ENCODE peak calls at places on chromosomes 7 and 10, in seven cellular contexts. One of them, this sample, is unnamed.

GRCh38 chr7:3415730-3416366 is 114.8 kb downstream of the SDK1 start:
- DNase-seq in progenitor cell of endocrine pancreas: no peak
- DNase-seq in fibroblast of villous mesenchyme: no peak
- DNase-seq in mesothelial cell of epicardium: no peak
- DNase-seq in psoas muscle: no peak
- DNase-seq in thyroid gland: no peak
- DNase-seq in epithelial cell of proximal tubule: no peak
- DNase-seq in this sample: no peak

GRCh38 chr10:80769700-80770160 is 232.0 kb downstream of the SH2D4B start:
- DNase-seq in progenitor cell of endocrine pancreas: no peak
- DNase-seq in mesothelial cell of epicardium: no peak
- DNase-seq in thyroid gland: no peak
- DNase-seq in fibroblast of villous mesenchyme: no peak
- DNase-seq in psoas muscle: no peak
- DNase-seq in epithelial cell of proximal tubule: no peak
- DNase-seq in this sample: no peak

GRCh38 chr10:132419631-132420468 is 22.9 kb downstream of the PWWP2B start:
- DNase-seq in mesothelial cell of epicardium: no peak
- DNase-seq in psoas muscle: no peak
- DNase-seq in progenitor cell of endocrine pancreas: no peak
- DNase-seq in thyroid gland: peak
- DNase-seq in fibroblast of villous mesenchyme: no peak
- DNase-seq in epithelial cell of proximal tubule: no peak
- DNase-seq in this sample: no peak

GRCh38 chr10:57849726-57850357 is 417.9 kb downstream of the IPMK start:
- DNase-seq in mesothelial cell of epicardium: no peak
- DNase-seq in fibroblast of villous mesenchyme: peak
- DNase-seq in progenitor cell of endocrine pancreas: no peak
- DNase-seq in epithelial cell of proximal tubule: no peak
- DNase-seq in thyroid gland: no peak
- DNase-seq in psoas muscle: no peak
- DNase-seq in this sample: peak

GRCh38 chr7:155299539-155300202 is 2.0 kb downstream of the INSIG1 start:
- DNase-seq in progenitor cell of endocrine pancreas: no peak
- DNase-seq in psoas muscle: no peak
- DNase-seq in fibroblast of villous mesenchyme: peak
- DNase-seq in thyroid gland: no peak
- DNase-seq in mesothelial cell of epicardium: no peak
- DNase-seq in epithelial cell of proximal tubule: no peak
- DNase-seq in this sample: peak

GRCh38 chr7:31251441-31251840 is 89.1 kb downstream of the NEUROD6 start:
- DNase-seq in mesothelial cell of epicardium: no peak
- DNase-seq in fibroblast of villous mesenchyme: no peak
- DNase-seq in thyroid gland: no peak
- DNase-seq in psoas muscle: no peak
- DNase-seq in progenitor cell of endocrine pancreas: no peak
- DNase-seq in epithelial cell of proximal tubule: no peak
- DNase-seq in this sample: no peak

GRCh38 chr7:20227291-20227795 is 10.2 kb upstream of the MACC1 start:
- DNase-seq in mesothelial cell of epicardium: no peak
- DNase-seq in psoas muscle: no peak
- DNase-seq in thyroid gland: no peak
- DNase-seq in fibroblast of villous mesenchyme: no peak
- DNase-seq in epithelial cell of proximal tubule: no peak
- DNase-seq in progenitor cell of endocrine pancreas: no peak
- DNase-seq in this sample: peak

GRCh38 chr10:115857856-115858255 is 415.1 kb downstream of the GFRA1 start:
- DNase-seq in thyroid gland: no peak
- DNase-seq in mesothelial cell of epicardium: no peak
- DNase-seq in fibroblast of villous mesenchyme: peak
- DNase-seq in epithelial cell of proximal tubule: peak
- DNase-seq in progenitor cell of endocrine pancreas: no peak
- DNase-seq in psoas muscle: no peak
- DNase-seq in this sample: peak

GRCh38 chr7:23404546-23405239 is 65.6 kb downstream of the IGF2BP3 start:
- DNase-seq in progenitor cell of endocrine pancreas: no peak
- DNase-seq in thyroid gland: no peak
- DNase-seq in epithelial cell of proximal tubule: no peak
- DNase-seq in fibroblast of villous mesenchyme: no peak
- DNase-seq in psoas muscle: no peak
- DNase-seq in mesothelial cell of epicardium: no peak
- DNase-seq in this sample: no peak

GRCh38 chr7:22420008-22420407 is 63.1 kb upstream of the RAPGEF5 start:
- DNase-seq in fibroblast of villous mesenchyme: no peak
- DNase-seq in mesothelial cell of epicardium: no peak
- DNase-seq in progenitor cell of endocrine pancreas: no peak
- DNase-seq in psoas muscle: no peak
- DNase-seq in thyroid gland: no peak
- DNase-seq in epithelial cell of proximal tubule: no peak
- DNase-seq in this sample: no peak

GRCh38 chr10:130434446-130435385 is 298.5 kb downstream of the GLRX3 start:
- DNase-seq in psoas muscle: no peak
- DNase-seq in progenitor cell of endocrine pancreas: no peak
- DNase-seq in thyroid gland: no peak
- DNase-seq in epithelial cell of proximal tubule: no peak
- DNase-seq in fibroblast of villous mesenchyme: no peak
- DNase-seq in mesothelial cell of epicardium: no peak
- DNase-seq in this sample: no peak

GRCh38 chr7:43645699-43646226 is 62.9 kb downstream of the STK17A start:
- DNase-seq in thyroid gland: no peak
- DNase-seq in mesothelial cell of epicardium: no peak
- DNase-seq in psoas muscle: no peak
- DNase-seq in progenitor cell of endocrine pancreas: no peak
- DNase-seq in epithelial cell of proximal tubule: no peak
- DNase-seq in fibroblast of villous mesenchyme: no peak
- DNase-seq in this sample: no peak

GRCh38 chr7:17058568-17058967 is 176.8 kb upstream of the AGR3 start:
- DNase-seq in mesothelial cell of epicardium: no peak
- DNase-seq in epithelial cell of proximal tubule: no peak
- DNase-seq in psoas muscle: no peak
- DNase-seq in thyroid gland: no peak
- DNase-seq in progenitor cell of endocrine pancreas: no peak
- DNase-seq in fibroblast of villous mesenchyme: no peak
- DNase-seq in this sample: peak

GRCh38 chr10:59812541-59813122 is 59.4 kb upstream of the MRLN start:
- DNase-seq in fibroblast of villous mesenchyme: no peak
- DNase-seq in progenitor cell of endocrine pancreas: no peak
- DNase-seq in epithelial cell of proximal tubule: no peak
- DNase-seq in thyroid gland: no peak
- DNase-seq in psoas muscle: no peak
- DNase-seq in mesothelial cell of epicardium: no peak
- DNase-seq in this sample: no peak

GRCh38 chr10:6482737-6483362 is 97.2 kb downstream of the PRKCQ start:
- DNase-seq in progenitor cell of endocrine pancreas: no peak
- DNase-seq in mesothelial cell of epicardium: no peak
- DNase-seq in epithelial cell of proximal tubule: no peak
- DNase-seq in thyroid gland: no peak
- DNase-seq in psoas muscle: no peak
- DNase-seq in fibroblast of villous mesenchyme: no peak
- DNase-seq in this sample: no peak

GRCh38 chr10:24397662-24398061 is 188.7 kb downstream of the KIAA1217 start:
- DNase-seq in thyroid gland: no peak
- DNase-seq in epithelial cell of proximal tubule: no peak
- DNase-seq in fibroblast of villous mesenchyme: no peak
- DNase-seq in mesothelial cell of epicardium: no peak
- DNase-seq in psoas muscle: no peak
- DNase-seq in progenitor cell of endocrine pancreas: no peak
- DNase-seq in this sample: no peak

GRCh38 chr10:24393206-24393605 is 184.3 kb downstream of the KIAA1217 start:
- DNase-seq in mesothelial cell of epicardium: no peak
- DNase-seq in psoas muscle: no peak
- DNase-seq in progenitor cell of endocrine pancreas: no peak
- DNase-seq in thyroid gland: no peak
- DNase-seq in fibroblast of villous mesenchyme: peak
- DNase-seq in epithelial cell of proximal tubule: no peak
- DNase-seq in this sample: no peak

GRCh38 chr10:24390746-24391145 is 181.8 kb downstream of the KIAA1217 start:
- DNase-seq in fibroblast of villous mesenchyme: no peak
- DNase-seq in thyroid gland: no peak
- DNase-seq in psoas muscle: no peak
- DNase-seq in mesothelial cell of epicardium: no peak
- DNase-seq in progenitor cell of endocrine pancreas: no peak
- DNase-seq in epithelial cell of proximal tubule: no peak
- DNase-seq in this sample: no peak

GRCh38 chr10:24394479-24395190 is 185.7 kb downstream of the KIAA1217 start:
- DNase-seq in mesothelial cell of epicardium: no peak
- DNase-seq in progenitor cell of endocrine pancreas: no peak
- DNase-seq in psoas muscle: no peak
- DNase-seq in thyroid gland: no peak
- DNase-seq in epithelial cell of proximal tubule: no peak
- DNase-seq in fibroblast of villous mesenchyme: no peak
- DNase-seq in this sample: no peak

DNA sequence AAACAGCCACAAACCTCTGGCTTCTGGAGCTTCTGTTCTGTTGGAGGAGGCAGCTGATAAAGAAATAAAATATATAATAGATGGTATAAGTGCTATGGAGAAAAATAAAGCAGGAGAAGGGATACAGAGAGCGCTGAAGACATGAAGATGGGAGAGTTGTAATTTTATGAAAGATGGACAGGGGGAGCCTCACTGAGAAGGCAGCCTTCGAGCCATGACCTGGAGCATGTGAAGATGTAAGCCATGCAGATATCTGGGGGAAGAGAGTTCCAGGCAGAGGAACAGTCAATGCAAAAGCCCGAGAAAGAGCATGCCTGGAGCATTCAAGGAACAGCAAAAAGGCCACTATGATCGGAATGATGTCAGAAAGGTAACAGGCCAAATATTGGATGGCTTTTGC is 187.5 kb downstream of the KIAA1217 start:
- DNase-seq in fibroblast of villous mesenchyme: no peak
- DNase-seq in thyroid gland: no peak
- DNase-seq in psoas muscle: no peak
- DNase-seq in epithelial cell of proximal tubule: no peak
- DNase-seq in mesothelial cell of epicardium: no peak
- DNase-seq in progenitor cell of endocrine pancreas: no peak
- DNase-seq in this sample: no peak
- TF ChIP-seq CTCF in fibroblast of villous mesenchyme: peak
- TF ChIP-seq CTCF in thyroid gland: no peak
- TF ChIP-seq CTCF in psoas muscle: no peak
- TF ChIP-seq CTCF in epithelial cell of proximal tubule: peak
- TF ChIP-seq CTCF in mesothelial cell of epicardium: no peak
- TF ChIP-seq CTCF in progenitor cell of endocrine pancreas: peak
- TF ChIP-seq CTCF in this sample: peak

GRCh38 chr7:152025077-152025936 is at the start of gene GALNT11:
- DNase-seq in psoas muscle: peak
- DNase-seq in thyroid gland: peak
- DNase-seq in epithelial cell of proximal tubule: no peak
- DNase-seq in mesothelial cell of epicardium: peak
- DNase-seq in fibroblast of villous mesenchyme: peak
- DNase-seq in progenitor cell of endocrine pancreas: peak
- DNase-seq in this sample: peak

GRCh38 chr7:152030561-152030960 is 5.1 kb downstream of the GALNT11 start:
- DNase-seq in progenitor cell of endocrine pancreas: no peak
- DNase-seq in fibroblast of villous mesenchyme: no peak
- DNase-seq in epithelial cell of proximal tubule: no peak
- DNase-seq in thyroid gland: no peak
- DNase-seq in mesothelial cell of epicardium: no peak
- DNase-seq in psoas muscle: no peak
- DNase-seq in this sample: no peak

GRCh38 chr7:152025937-152026890 is 740 bp downstream of the GALNT11 start:
- DNase-seq in mesothelial cell of epicardium: no peak
- DNase-seq in epithelial cell of proximal tubule: no peak
- DNase-seq in progenitor cell of endocrine pancreas: no peak
- DNase-seq in thyroid gland: no peak
- DNase-seq in fibroblast of villous mesenchyme: no peak
- DNase-seq in psoas muscle: no peak
- DNase-seq in this sample: no peak
- TF ChIP-seq CTCF in mesothelial cell of epicardium: no peak
- TF ChIP-seq CTCF in epithelial cell of proximal tubule: no peak
- TF ChIP-seq CTCF in progenitor cell of endocrine pancreas: peak
- TF ChIP-seq CTCF in thyroid gland: no peak
- TF ChIP-seq CTCF in fibroblast of villous mesenchyme: no peak
- TF ChIP-seq CTCF in psoas muscle: no peak
- TF ChIP-seq CTCF in this sample: no peak

GRCh38 chr7:100072462-100072861 is 9.1 kb downstream of the ZNF3 start:
- DNase-seq in fibroblast of villous mesenchyme: no peak
- DNase-seq in psoas muscle: no peak
- DNase-seq in epithelial cell of proximal tubule: no peak
- DNase-seq in progenitor cell of endocrine pancreas: no peak
- DNase-seq in thyroid gland: no peak
- DNase-seq in mesothelial cell of epicardium: no peak
- DNase-seq in this sample: no peak
- TF ChIP-seq CTCF in fibroblast of villous mesenchyme: no peak
- TF ChIP-seq CTCF in psoas muscle: no peak
- TF ChIP-seq CTCF in epithelial cell of proximal tubule: no peak
- TF ChIP-seq CTCF in progenitor cell of endocrine pancreas: no peak
- TF ChIP-seq CTCF in thyroid gland: no peak
- TF ChIP-seq CTCF in mesothelial cell of epicardium: no peak
- TF ChIP-seq CTCF in this sample: no peak

DNA sequence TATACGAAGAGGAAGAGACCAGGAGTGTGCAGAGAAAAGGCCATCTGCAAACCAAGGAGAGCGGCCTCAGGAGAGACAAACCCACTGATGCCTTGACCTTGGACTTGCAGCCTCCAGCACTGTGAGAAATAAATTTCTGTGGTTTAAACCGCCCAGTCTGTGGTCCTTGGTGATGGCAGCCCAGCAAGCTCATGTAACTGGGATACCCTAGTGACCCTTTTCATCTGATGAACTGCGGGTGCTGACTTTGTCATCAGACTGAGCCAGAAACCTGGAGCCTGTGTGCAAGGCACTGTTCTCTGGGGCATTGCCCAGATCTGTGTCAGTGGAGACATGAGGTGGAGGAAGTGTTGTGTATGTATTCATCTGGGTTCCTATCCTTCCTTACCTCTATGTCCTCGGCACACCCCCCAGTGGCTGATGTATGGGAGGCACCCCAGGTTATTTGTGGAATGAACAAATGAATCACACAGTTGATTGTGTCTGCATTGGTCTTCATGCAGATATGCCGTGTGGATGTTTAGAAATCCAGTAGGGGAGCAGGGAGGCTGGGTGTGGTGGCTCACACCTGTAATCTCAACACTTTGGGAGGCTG is 64.5 kb upstream of the BTBD16 start:
- DNase-seq in progenitor cell of endocrine pancreas: no peak
- DNase-seq in thyroid gland: no peak
- DNase-seq in epithelial cell of proximal tubule: no peak
- DNase-seq in mesothelial cell of epicardium: no peak
- DNase-seq in fibroblast of villous mesenchyme: no peak
- DNase-seq in psoas muscle: no peak
- DNase-seq in this sample: no peak
- TF ChIP-seq CTCF in progenitor cell of endocrine pancreas: no peak
- TF ChIP-seq CTCF in thyroid gland: no peak
- TF ChIP-seq CTCF in epithelial cell of proximal tubule: peak
- TF ChIP-seq CTCF in mesothelial cell of epicardium: no peak
- TF ChIP-seq CTCF in fibroblast of villous mesenchyme: no peak
- TF ChIP-seq CTCF in psoas muscle: no peak
- TF ChIP-seq CTCF in this sample: no peak

GRCh38 chr10:71319800-71320392 is 837 bp downstream of the SLC29A3 start:
- DNase-seq in thyroid gland: peak
- DNase-seq in fibroblast of villous mesenchyme: no peak
- DNase-seq in psoas muscle: no peak
- DNase-seq in progenitor cell of endocrine pancreas: no peak
- DNase-seq in mesothelial cell of epicardium: no peak
- DNase-seq in epithelial cell of proximal tubule: no peak
- DNase-seq in this sample: no peak
- TF ChIP-seq CTCF in thyroid gland: no peak
- TF ChIP-seq CTCF in fibroblast of villous mesenchyme: no peak
- TF ChIP-seq CTCF in psoas muscle: peak
- TF ChIP-seq CTCF in progenitor cell of endocrine pancreas: no peak
- TF ChIP-seq CTCF in mesothelial cell of epicardium: peak
- TF ChIP-seq CTCF in epithelial cell of proximal tubule: no peak
- TF ChIP-seq CTCF in this sample: no peak

This sample was measured in AG10803.